ENCODE peak calls at places on chromosomes 2 and 18, in nine cellular contexts. R is mesothelial cell of epicardium, G is WTC11, N is activated B cell treated with CpG ODN at 0.5 μM for 24 hours, W is colonic mucosa, S is tibial artery, Y is H1, X is mucosa of descending colon, O is transverse colon. K is an unnamed sample.

GRCh38 chr2:235514627-235515363 is 21.0 kb downstream of the AGAP1 start:
- DNase-seq in G (no peak), W (peak; percentile 82), R (no peak), X (peak; percentile 87), Y (no peak), N (no peak), S (no peak), O (peak; percentile 81), K (no peak)

GRCh38 chr2:26730549-26730948 is 33.5 kb upstream of the SLC35F6 start:
- DNase-seq in R (no peak), N (no peak), Y (no peak), X (no peak), O (no peak), G (no peak), W (no peak), S (no peak), K (no peak)

GRCh38 chr18:56575819-56576663 is 62.4 kb downstream of the TXNL1 start:
- DNase-seq in S (no peak), X (no peak), O (no peak), N (no peak), W (no peak), R (no peak), G (no peak), Y (no peak), K (peak; percentile 51)

GRCh38 chr2:46148369-46148736 is 148.9 kb upstream of the EPAS1 start:
- DNase-seq in O (no peak), R (no peak), S (peak; percentile 31), X (no peak), Y (no peak), G (no peak), W (no peak), N (no peak), K (no peak)

GRCh38 chr2:59301466-59302402 is 1060.6 kb upstream of the FANCL start:
- DNase-seq in S (no peak), R (peak; percentile 58), G (peak; percentile 39), N (no peak), X (no peak), Y (peak; percentile 54), O (peak; percentile 21), W (peak; percentile 34), K (peak; percentile 45)

GRCh38 chr2:195580156-195580555 is 76.9 kb upstream of the SLC39A10 start:
- DNase-seq in O (no peak), Y (no peak), G (no peak), S (no peak), W (no peak), X (no peak), R (no peak), N (no peak), K (peak; percentile 24)

GRCh38 chr2:65035544-65035943 is 20.7 kb upstream of the CEP68 start:
- DNase-seq in Y (no peak), R (no peak), O (no peak), W (no peak), X (no peak), S (no peak), N (no peak), G (no peak), K (no peak)

GRCh38 chr2:175734679-175735078 is 267.4 kb downstream of the LNPK start:
- DNase-seq in Y (no peak), X (no peak), W (no peak), N (no peak), S (no peak), O (no peak), G (no peak), R (no peak), K (no peak)

GRCh38 chr2:9410108-9410507 is 13.2 kb downstream of the ITGB1BP1 start:
- DNase-seq in R (peak; percentile 25), X (no peak), G (no peak), S (no peak), Y (no peak), W (no peak), O (no peak), N (no peak), K (peak; percentile 57)

GRCh38 chr2:190947711-190948251 is 66.2 kb downstream of the STAT1 start:
- DNase-seq in R (no peak), W (no peak), X (no peak), G (no peak), O (no peak), S (no peak), Y (no peak), N (no peak), K (peak; percentile 55)

GRCh38 chr2:19611491-19612332 is 253.3 kb upstream of the OSR1 start:
- DNase-seq in G (no peak), O (peak; percentile 10), Y (no peak), S (no peak), W (no peak), X (no peak), N (no peak), R (no peak), K (no peak)

GRCh38 chr2:240836781-240837467 is 16.9 kb upstream of the KIF1A start:
- DNase-seq in Y (no peak), O (no peak), S (no peak), N (no peak), R (no peak), G (no peak), W (no peak), X (no peak), K (no peak)

GRCh38 chr2:49255325-49256023 is 101.2 kb upstream of the FSHR start:
- DNase-seq in R (no peak), N (no peak), S (no peak), O (no peak), Y (no peak), G (no peak), W (no peak), X (no peak), K (no peak)

GRCh38 chr2:147660680-147661079 is 184.1 kb upstream of the ACVR2A start:
- DNase-seq in X (no peak), N (no peak), W (no peak), G (no peak), R (no peak), O (no peak), Y (no peak), S (no peak), K (no peak)

GRCh38 chr2:33336036-33336625 is 140.3 kb upstream of the RASGRP3 start:
- DNase-seq in R (no peak), O (no peak), S (no peak), Y (no peak), N (no peak), W (no peak), X (no peak), G (no peak), K (no peak)

GRCh38 chr2:117855886-117856285 is 41.4 kb downstream of the DDX18 start:
- DNase-seq in S (no peak), O (no peak), Y (no peak), N (no peak), X (no peak), W (no peak), R (no peak), G (no peak), K (no peak)

GRCh38 chr2:70214365-70214764 is 23.5 kb upstream of the C2orf42 start:
- DNase-seq in Y (no peak), N (no peak), W (no peak), R (no peak), G (no peak), S (no peak), X (no peak), O (no peak), K (no peak)

GRCh38 chr2:9555338-9556120 is at the start of gene ADAM17:
- DNase-seq in R (peak; percentile 92), S (peak; percentile 99), Y (peak; percentile 82), O (peak; percentile 97), X (peak; percentile 98), W (peak; percentile 96), N (peak; percentile 92), G (peak; percentile 92), K (peak; percentile 98)

DNA sequence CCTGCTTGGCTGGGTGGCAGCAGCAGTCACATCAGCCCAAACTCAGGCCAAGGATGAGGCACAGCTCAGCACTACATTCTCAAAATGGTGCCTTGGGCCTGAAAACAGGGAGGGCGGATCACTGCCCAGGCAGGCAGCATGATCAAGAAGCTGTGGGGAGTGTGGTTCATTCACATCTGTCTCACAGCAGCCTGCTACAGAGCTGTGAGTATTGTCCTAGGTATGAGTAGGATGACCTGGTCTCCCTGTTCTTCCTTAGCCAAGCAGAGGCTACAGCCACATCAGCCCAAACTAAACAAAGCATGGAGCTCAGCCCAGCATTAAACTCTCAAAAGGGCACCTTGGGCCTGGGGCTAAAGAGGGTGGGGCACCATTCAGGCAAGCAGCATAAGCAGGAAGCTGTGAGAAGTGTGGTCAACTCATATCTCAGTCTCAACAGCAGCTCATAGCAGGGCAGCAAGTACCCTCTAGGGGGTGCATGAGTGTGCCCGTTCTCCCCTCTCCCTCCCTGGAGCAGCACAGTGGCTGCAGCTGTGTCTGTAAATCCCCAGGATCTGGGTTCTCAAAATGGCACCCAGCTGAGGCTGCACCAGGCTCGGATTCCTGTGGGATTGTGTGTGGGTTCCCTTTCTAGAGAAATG is 139.6 kb downstream of the TRABD2A start:
- DNase-seq in Y (peak; percentile 46), N (no peak), O (peak; percentile 39), X (peak; percentile 52), W (no peak), S (no peak), G (peak; percentile 65), R (no peak), K (peak; percentile 70)
- TF ChIP-seq CTCF in Y (peak; percentile 62), N (no peak), O (no peak), X (no peak), W (no peak), S (no peak), G (peak; percentile 33), R (no peak), K (peak; percentile 59)

DNA sequence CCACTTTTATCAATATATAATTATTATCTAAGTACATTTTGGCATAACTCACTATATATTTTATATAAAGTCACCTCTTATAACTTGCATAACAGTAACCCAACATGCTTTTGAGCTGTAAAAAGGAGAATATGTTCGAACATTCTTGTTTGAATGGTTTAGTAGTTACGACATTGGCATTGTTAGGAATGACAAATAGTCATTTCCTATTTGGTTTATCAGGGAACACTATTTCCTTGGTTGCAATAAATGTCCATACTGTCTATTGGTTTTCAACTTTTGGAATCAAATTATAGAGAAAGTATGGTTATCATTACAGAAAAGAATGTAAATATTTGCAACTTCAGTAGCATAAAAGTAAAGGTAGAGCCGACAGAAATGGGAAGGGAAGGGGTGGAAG is 124.1 kb downstream of the PARD3B start:
- DNase-seq in N (no peak), R (no peak), X (no peak), W (no peak), G (no peak), Y (no peak), S (no peak), O (no peak), K (no peak)
- TF ChIP-seq CTCF in N (no peak), R (no peak), X (no peak), W (no peak), G (no peak), Y (no peak), S (no peak), O (no peak), K (no peak)

GRCh38 chr2:7849531-7849930 is 832.3 kb upstream of the ID2 start:
- DNase-seq in R (no peak), O (no peak), W (no peak), G (no peak), N (no peak), Y (no peak), X (no peak), S (no peak), K (no peak)
- TF ChIP-seq CTCF in R (no peak), O (no peak), W (no peak), G (no peak), N (no peak), Y (no peak), X (no peak), S (no peak), K (no peak)

GRCh38 chr2:142734770-142735169 is 142.7 kb upstream of the KYNU start:
- DNase-seq in G (no peak), R (no peak), S (no peak), W (no peak), X (no peak), N (no peak), O (no peak), Y (no peak), K (no peak)

GRCh38 chr2:142734231-142734630 is 143.2 kb upstream of the KYNU start:
- DNase-seq in O (no peak), G (no peak), N (no peak), S (no peak), Y (no peak), W (no peak), R (no peak), X (no peak), K (no peak)
- TF ChIP-seq CTCF in O (no peak), G (no peak), N (no peak), S (no peak), Y (no peak), W (no peak), R (peak; percentile 49), X (no peak), K (no peak)